ENCODE peak calls at places on chromosomes 7 and 10, in nine cellular contexts. B, A, J, F, R, T, K, N and H are unnamed samples. For H3K4me1, the result is how much of the 10 kb centered on the place peaks cover.

GRCh38 chr10:112689327-112689726 is 242.3 kb downstream of the VTI1A start:
- DNase-seq in K (peak), A (peak), J (no peak), R (no peak), N (no peak), T (peak), F (peak), B (peak), H (no peak)

GRCh38 chr7:6256709-6257535 is 15.5 kb downstream of the CYTH3 start:
- DNase-seq in B (peak), F (no peak), T (peak), N (no peak), K (peak), J (no peak), R (no peak), A (no peak), H (peak)

GRCh38 chr7:92135490-92135889 is 1.2 kb upstream of the CYP51A1 start:
- DNase-seq in T (peak), A (no peak), B (no peak), J (no peak), N (no peak), K (no peak), F (no peak), R (no peak), H (peak)

GRCh38 chr10:32985341-32985764 is 27.3 kb upstream of the ITGB1 start:
- DNase-seq in N (no peak), F (no peak), J (no peak), T (no peak), A (no peak), K (no peak), R (no peak), B (no peak), H (no peak)

GRCh38 chr7:2040201-2040892 is 192.4 kb downstream of the MAD1L1 start:
- DNase-seq in K (no peak), T (no peak), A (no peak), J (no peak), B (no peak), N (no peak), F (no peak), R (no peak), H (no peak)

GRCh38 chr7:31783221-31783620 is 96.2 kb downstream of the PPP1R17 start:
- DNase-seq in A (no peak), B (no peak), J (no peak), K (no peak), N (no peak), T (no peak), F (no peak), R (no peak), H (no peak)

GRCh38 chr7:69826283-69826682 is 228.0 kb downstream of the AUTS2 start:
- DNase-seq in B (no peak), A (no peak), N (no peak), F (no peak), R (no peak), T (no peak), K (no peak), J (no peak), H (no peak)

GRCh38 chr7:76515999-76516443 is 5.7 kb downstream of the UPK3B start:
- DNase-seq in B (peak), R (no peak), K (no peak), T (no peak), J (no peak), A (peak), N (peak), F (peak), H (no peak)

GRCh38 chr7:2325028-2325625 is 10.9 kb upstream of the SNX8 start:
- DNase-seq in B (no peak), K (no peak), J (no peak), F (no peak), T (no peak), A (no peak), N (no peak), R (no peak), H (no peak)

GRCh38 chr7:150988230-150989226 is 2.3 kb upstream of the NOS3 start:
- DNase-seq in F (peak), T (no peak), K (peak), J (no peak), B (peak), A (no peak), R (no peak), N (peak), H (no peak)

GRCh38 chr10:33187427-33187999 is 147.0 kb downstream of the NRP1 start:
- DNase-seq in R (no peak), K (no peak), B (no peak), F (no peak), A (no peak), T (no peak), N (no peak), J (no peak), H (no peak)

GRCh38 chr10:93844979-93845626 is 48.7 kb upstream of the SLC35G1 start:
- DNase-seq in N (no peak), K (no peak), F (no peak), T (no peak), J (no peak), R (no peak), B (no peak), A (no peak), H (no peak)

GRCh38 chr7:36639826-36640225 is 84.5 kb downstream of the AOAH start:
- DNase-seq in R (no peak), T (no peak), N (peak), J (no peak), K (no peak), F (no peak), A (no peak), B (no peak), H (peak)

GRCh38 chr10:15168781-15169554 is 475 bp upstream of the NMT2 start:
- DNase-seq in F (peak), B (peak), K (peak), J (peak), T (peak), A (peak), N (peak), R (peak), H (peak)
- H3K4me3 ChIP-seq in F (no peak), B (no peak), K (peak), J (no peak), T (no peak), A (peak), N (peak), R (no peak), H (no peak)

GRCh38 chr7:130912910-130913720 is 179.1 kb upstream of the KLF14 start:
- DNase-seq in N (peak), R (peak), F (no peak), B (no peak), T (peak), J (no peak), K (peak), A (peak), H (peak)
- H3K4me1 ChIP-seq in N (half or more), R (half or more), F (under half), B (under half), T (under half), J (under half), K (under half), A (half or more), H (under half)

DNA sequence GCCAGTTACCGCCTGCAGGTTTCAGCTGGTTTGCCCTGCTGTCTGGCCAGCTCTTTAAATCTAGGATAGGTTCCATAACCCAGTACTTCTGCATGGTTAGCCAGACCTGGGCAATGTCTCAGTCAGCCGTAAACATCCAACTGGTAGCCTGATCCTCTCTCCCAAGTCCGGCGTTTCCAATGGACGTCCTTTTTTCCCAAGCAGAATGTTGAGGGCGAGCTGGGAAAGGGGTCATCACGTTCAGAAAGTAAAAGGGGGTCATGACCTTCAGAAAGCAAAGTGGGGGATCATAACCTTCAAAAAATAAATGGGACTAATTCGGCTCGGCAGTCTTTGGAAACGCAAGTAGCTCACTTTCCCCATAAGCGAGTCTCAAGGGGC is 430 bp downstream of the PON3 start:
- DNase-seq in T (no peak), F (no peak), N (no peak), B (no peak), K (no peak), R (no peak), J (no peak), A (no peak), H (no peak)
- H3K4me3 ChIP-seq in T (no peak), F (no peak), N (no peak), B (peak), K (peak), R (peak), J (no peak), A (peak), H (no peak)

GRCh38 chr10:48399056-48399541 is 92.6 kb downstream of the MAPK8 start:
- DNase-seq in J (no peak), K (no peak), A (no peak), F (no peak), N (no peak), B (no peak), R (no peak), T (no peak), H (no peak)

GRCh38 chr10:48398261-48398660 is 91.8 kb downstream of the MAPK8 start:
- DNase-seq in R (no peak), A (no peak), J (no peak), F (no peak), B (no peak), N (no peak), K (no peak), T (no peak), H (no peak)

GRCh38 chr10:48400850-48401220 is 94.4 kb downstream of the MAPK8 start:
- DNase-seq in K (no peak), N (no peak), F (no peak), R (no peak), A (no peak), T (no peak), B (no peak), J (no peak), H (no peak)

GRCh38 chr10:48400129-48400849 is 93.8 kb downstream of the MAPK8 start:
- DNase-seq in A (no peak), J (no peak), T (no peak), K (no peak), N (no peak), B (no peak), F (no peak), R (no peak), H (no peak)

GRCh38 chr10:48399551-48399950 is 93.1 kb downstream of the MAPK8 start:
- DNase-seq in K (no peak), T (no peak), N (no peak), R (no peak), B (no peak), A (no peak), F (no peak), J (no peak), H (no peak)
- H3K4me1 ChIP-seq in K (under half), T (under half), N (under half), R (under half), B (under half), A (under half), F (under half), J (under half), H (under half)